ENCODE peak calls at places on chromosomes 3 and 15, in seven cellular contexts. One of them, this sample, is unnamed.

GRCh38 chr15:78024141-78024567 is 53.4 kb downstream of the TBC1D2B start:
- DNase-seq in nucleus accumbens: no peak
- DNase-seq in stimulated activated CD8-positive, alpha-beta memory T cell treated with anti-CD3 and anti-CD28 coated beads, Interleukin-15, amount 100 ng/mL, for 1 hour: no peak
- DNase-seq in activated CD4-positive, alpha-beta T cell treated with anti-CD3 and anti-CD28 coated beads, Interleukin-2, amount 50 U/mL, for 4 hours: no peak
- DNase-seq in dorsolateral prefrontal cortex: no peak
- DNase-seq in hippocampal formation: no peak
- DNase-seq in hepatic stellate cell: no peak
- DNase-seq in this sample: no peak

GRCh38 chr3:197793246-197793645 is 2.2 kb downstream of the LRCH3 start:
- DNase-seq in hippocampal formation: no peak
- DNase-seq in nucleus accumbens: no peak
- DNase-seq in activated CD4-positive, alpha-beta T cell treated with anti-CD3 and anti-CD28 coated beads, Interleukin-2, amount 50 U/mL, for 4 hours: no peak
- DNase-seq in stimulated activated CD8-positive, alpha-beta memory T cell treated with anti-CD3 and anti-CD28 coated beads, Interleukin-15, amount 100 ng/mL, for 1 hour: no peak
- DNase-seq in hepatic stellate cell: no peak
- DNase-seq in dorsolateral prefrontal cortex: no peak
- DNase-seq in this sample: no peak

GRCh38 chr3:101941253-101942039 is 92.1 kb downstream of the NFKBIZ start:
- DNase-seq in stimulated activated CD8-positive, alpha-beta memory T cell treated with anti-CD3 and anti-CD28 coated beads, Interleukin-15, amount 100 ng/mL, for 1 hour: no peak
- DNase-seq in activated CD4-positive, alpha-beta T cell treated with anti-CD3 and anti-CD28 coated beads, Interleukin-2, amount 50 U/mL, for 4 hours: no peak
- DNase-seq in hepatic stellate cell: no peak
- DNase-seq in dorsolateral prefrontal cortex: no peak
- DNase-seq in hippocampal formation: no peak
- DNase-seq in nucleus accumbens: no peak
- DNase-seq in this sample: no peak

GRCh38 chr15:25850154-25851111 is 12.7 kb downstream of the ATP10A start:
- DNase-seq in stimulated activated CD8-positive, alpha-beta memory T cell treated with anti-CD3 and anti-CD28 coated beads, Interleukin-15, amount 100 ng/mL, for 1 hour: no peak
- DNase-seq in activated CD4-positive, alpha-beta T cell treated with anti-CD3 and anti-CD28 coated beads, Interleukin-2, amount 50 U/mL, for 4 hours: peak; percentile 59
- DNase-seq in hepatic stellate cell: peak; percentile 84
- DNase-seq in hippocampal formation: no peak
- DNase-seq in dorsolateral prefrontal cortex: no peak
- DNase-seq in nucleus accumbens: no peak
- DNase-seq in this sample: no peak

GRCh38 chr15:72318408-72318942 is 1.5 kb downstream of the CELF6 start:
- DNase-seq in activated CD4-positive, alpha-beta T cell treated with anti-CD3 and anti-CD28 coated beads, Interleukin-2, amount 50 U/mL, for 4 hours: no peak
- DNase-seq in stimulated activated CD8-positive, alpha-beta memory T cell treated with anti-CD3 and anti-CD28 coated beads, Interleukin-15, amount 100 ng/mL, for 1 hour: no peak
- DNase-seq in hepatic stellate cell: no peak
- DNase-seq in nucleus accumbens: no peak
- DNase-seq in hippocampal formation: no peak
- DNase-seq in dorsolateral prefrontal cortex: no peak
- DNase-seq in this sample: no peak

GRCh38 chr3:183560607-183561006 is 5.1 kb upstream of the KLHL6 start:
- DNase-seq in hippocampal formation: no peak
- DNase-seq in activated CD4-positive, alpha-beta T cell treated with anti-CD3 and anti-CD28 coated beads, Interleukin-2, amount 50 U/mL, for 4 hours: peak; percentile 12
- DNase-seq in stimulated activated CD8-positive, alpha-beta memory T cell treated with anti-CD3 and anti-CD28 coated beads, Interleukin-15, amount 100 ng/mL, for 1 hour: no peak
- DNase-seq in dorsolateral prefrontal cortex: no peak
- DNase-seq in hepatic stellate cell: no peak
- DNase-seq in nucleus accumbens: no peak
- DNase-seq in this sample: no peak

GRCh38 chr3:147915057-147915456 is 505.9 kb downstream of the ZIC1 start:
- DNase-seq in hippocampal formation: no peak
- DNase-seq in nucleus accumbens: no peak
- DNase-seq in hepatic stellate cell: no peak
- DNase-seq in activated CD4-positive, alpha-beta T cell treated with anti-CD3 and anti-CD28 coated beads, Interleukin-2, amount 50 U/mL, for 4 hours: no peak
- DNase-seq in dorsolateral prefrontal cortex: no peak
- DNase-seq in stimulated activated CD8-positive, alpha-beta memory T cell treated with anti-CD3 and anti-CD28 coated beads, Interleukin-15, amount 100 ng/mL, for 1 hour: no peak
- DNase-seq in this sample: no peak

GRCh38 chr3:136350557-136350956 is 100.4 kb downstream of the PCCB start:
- DNase-seq in stimulated activated CD8-positive, alpha-beta memory T cell treated with anti-CD3 and anti-CD28 coated beads, Interleukin-15, amount 100 ng/mL, for 1 hour: no peak
- DNase-seq in dorsolateral prefrontal cortex: no peak
- DNase-seq in hippocampal formation: no peak
- DNase-seq in nucleus accumbens: no peak
- DNase-seq in activated CD4-positive, alpha-beta T cell treated with anti-CD3 and anti-CD28 coated beads, Interleukin-2, amount 50 U/mL, for 4 hours: no peak
- DNase-seq in hepatic stellate cell: peak; percentile 34
- DNase-seq in this sample: no peak

GRCh38 chr15:91553455-91553854 is 300.1 kb upstream of the SLCO3A1 start:
- DNase-seq in dorsolateral prefrontal cortex: no peak
- DNase-seq in hippocampal formation: no peak
- DNase-seq in activated CD4-positive, alpha-beta T cell treated with anti-CD3 and anti-CD28 coated beads, Interleukin-2, amount 50 U/mL, for 4 hours: no peak
- DNase-seq in nucleus accumbens: no peak
- DNase-seq in stimulated activated CD8-positive, alpha-beta memory T cell treated with anti-CD3 and anti-CD28 coated beads, Interleukin-15, amount 100 ng/mL, for 1 hour: no peak
- DNase-seq in hepatic stellate cell: no peak
- DNase-seq in this sample: no peak